ENCODE peak calls at places on chromosomes 12 and 14, in seven cellular contexts. P, I, D, Q, V, N and B are unnamed samples.

GRCh38 chr14:30994681-30995620 is 30.5 kb upstream of the AP4S1 start:
- DNase-seq in P (no peak), N (peak; percentile 26), V (no peak), Q (peak; percentile 33), I (no peak), D (no peak), B (no peak)

GRCh38 chr12:103632554-103633216 is 45.6 kb downstream of the STAB2 start:
- DNase-seq in P (peak; percentile 32), I (peak; percentile 19), Q (peak; percentile 93), D (peak; percentile 57), V (peak; percentile 87), N (peak; percentile 36), B (peak; percentile 82)

GRCh38 chr14:37090026-37090425 is 82.4 kb downstream of the SLC25A21 start:
- DNase-seq in N (no peak), V (no peak), I (no peak), P (no peak), D (no peak), Q (no peak), B (no peak)

GRCh38 chr14:75577090-75577489 is 1.3 kb upstream of the FLVCR2 start:
- DNase-seq in D (no peak), V (no peak), I (no peak), P (no peak), Q (no peak), N (no peak), B (no peak)

GRCh38 chr14:105141026-105141425 is 27.6 kb downstream of the JAG2 start:
- DNase-seq in N (no peak), V (no peak), P (no peak), D (no peak), I (no peak), Q (no peak), B (peak; percentile 1)

GRCh38 chr12:132171293-132171967 is 27.2 kb downstream of the NOC4L start:
- DNase-seq in N (no peak), D (no peak), V (no peak), Q (no peak), P (no peak), I (no peak), B (no peak)

GRCh38 chr12:84856156-84856900 is 56.3 kb downstream of the SLC6A15 start:
- DNase-seq in N (peak; percentile 6), Q (peak; percentile 53), P (no peak), I (no peak), D (no peak), V (no peak), B (no peak)

GRCh38 chr12:72228424-72228823 is 43.7 kb upstream of the TRHDE start:
- DNase-seq in D (no peak), I (no peak), P (no peak), Q (no peak), V (no peak), N (peak; percentile 15), B (no peak)

GRCh38 chr12:58041441-58041840 is 100.1 kb downstream of the ATP23 start:
- DNase-seq in D (no peak), I (no peak), Q (no peak), V (no peak), N (no peak), P (no peak), B (no peak)

GRCh38 chr14:85867450-85867849 is 337.5 kb downstream of the FLRT2 start:
- DNase-seq in V (peak; percentile 10), N (no peak), D (no peak), P (no peak), I (no peak), Q (peak; percentile 28), B (peak; percentile 19)

GRCh38 chr14:102321456-102322101 is 2.0 kb downstream of the ZNF839 start:
- DNase-seq in V (no peak), P (no peak), D (no peak), N (no peak), I (no peak), Q (no peak), B (no peak)

GRCh38 chr14:102319351-102320032 is at the start of gene ZNF839:
- DNase-seq in V (peak; percentile 90), I (peak; percentile 90), P (peak; percentile 61), D (peak; percentile 81), Q (peak; percentile 91), N (peak; percentile 90), B (peak; percentile 94)

GRCh38 chr14:102320033-102320660 is 601 bp downstream of the ZNF839 start:
- DNase-seq in Q (peak; percentile 32), P (no peak), N (peak; percentile 46), V (peak; percentile 57), I (peak; percentile 35), D (no peak), B (peak; percentile 28)

GRCh38 chr14:102318781-102319276 is 717 bp upstream of the ZNF839 start:
- DNase-seq in P (no peak), N (no peak), V (no peak), I (peak; percentile 29), Q (no peak), D (no peak), B (no peak)

GRCh38 chr14:102320671-102321455 is 1.3 kb downstream of the ZNF839 start:
- DNase-seq in V (no peak), I (no peak), Q (no peak), D (no peak), P (no peak), N (no peak), B (no peak)
- H3K4me3 ChIP-seq in V (peak overlapping the region; percentile 75), I (peak overlapping the region; percentile 73), Q (peak overlapping the region; percentile 96), D (peak overlapping the region; percentile 96), P (peak overlapping the region; percentile 89), N (peak overlapping the region; percentile 67), B (peak overlapping the region; percentile 77)

GRCh38 chr12:48122065-48122834 is 3.1 kb downstream of the PFKM start:
- DNase-seq in N (no peak), V (no peak), I (no peak), Q (peak; percentile 20), D (no peak), P (no peak), B (no peak)
- H3K4me3 ChIP-seq in N (no peak overlapping the region), V (no peak overlapping the region), I (no peak overlapping the region), Q (no peak overlapping the region), D (no peak overlapping the region), P (no peak overlapping the region), B (no peak overlapping the region)

GRCh38 chr14:89336338-89336737 is 80.7 kb downstream of the FOXN3 start:
- DNase-seq in Q (peak; percentile 33), D (no peak), P (no peak), V (peak; percentile 23), I (no peak), N (no peak), B (peak; percentile 36)
- H3K4me3 ChIP-seq in Q (no peak overlapping the region), D (no peak overlapping the region), P (no peak overlapping the region), V (no peak overlapping the region), I (no peak overlapping the region), N (no peak overlapping the region), B (no peak overlapping the region)

GRCh38 chr12:88303335-88303734 is 161.2 kb downstream of the TMTC3 start:
- DNase-seq in Q (no peak), P (no peak), V (no peak), D (no peak), I (no peak), N (no peak), B (no peak)
- H3K4me3 ChIP-seq in Q (no peak overlapping the region), P (no peak overlapping the region), V (no peak overlapping the region), D (no peak overlapping the region), I (no peak overlapping the region), N (no peak overlapping the region), B (no peak overlapping the region)

GRCh38 chr14:95522116-95522515 is 5.7 kb upstream of the SYNE3 start:
- DNase-seq in Q (no peak), P (no peak), V (no peak), I (no peak), D (no peak), N (no peak), B (no peak)

GRCh38 chr14:95524706-95525512 is 8.5 kb upstream of the SYNE3 start:
- DNase-seq in D (peak; percentile 41), I (no peak), Q (peak; percentile 44), P (no peak), V (peak; percentile 39), N (no peak), B (no peak)

GRCh38 chr14:95523818-95524448 is 7.5 kb upstream of the SYNE3 start:
- DNase-seq in V (peak; percentile 73), P (no peak), Q (no peak), I (no peak), D (no peak), N (peak; percentile 90), B (no peak)

GRCh38 chr14:95522556-95522955 is 6.1 kb upstream of the SYNE3 start:
- DNase-seq in Q (no peak), V (peak; percentile 39), I (no peak), D (no peak), P (no peak), N (no peak), B (no peak)

DNA sequence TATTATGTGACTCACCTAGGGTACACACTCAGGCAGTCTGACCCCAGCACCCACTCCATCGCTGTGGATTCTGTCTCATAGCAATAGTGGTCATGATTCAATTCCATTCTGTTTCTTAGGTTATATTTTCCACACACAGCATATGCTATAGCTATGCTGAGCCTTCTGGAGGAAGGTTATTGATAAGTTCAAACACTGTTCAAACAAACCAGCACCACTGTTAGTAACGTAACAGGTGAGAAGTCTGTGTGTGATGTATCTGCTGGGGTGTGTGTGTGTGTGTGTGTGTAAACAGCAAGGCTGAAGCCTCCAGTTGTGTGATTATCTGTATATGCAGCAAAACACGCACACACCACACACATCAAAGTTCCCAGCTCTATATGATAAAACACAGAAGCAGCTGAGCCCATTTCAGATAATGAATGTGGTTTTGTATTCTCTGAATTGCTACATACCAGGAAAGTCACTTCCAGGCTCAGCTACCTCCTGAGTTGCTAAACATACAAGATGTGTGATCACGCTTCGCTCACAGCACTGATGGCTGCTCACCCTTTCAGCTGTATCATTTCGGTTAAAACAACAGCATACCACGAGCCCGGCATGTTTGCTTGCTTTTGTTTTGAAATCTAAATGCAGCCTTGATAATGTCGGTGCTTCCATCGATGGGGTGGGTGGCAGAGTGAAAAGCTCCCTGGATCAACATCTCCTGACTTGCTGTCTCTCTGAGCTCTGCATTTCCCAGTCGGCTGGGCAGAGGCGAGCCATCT is 6.8 kb upstream of the SYNE3 start:
- DNase-seq in P (no peak), I (no peak), D (no peak), Q (peak; percentile 32), N (no peak), V (peak; percentile 66), B (no peak)
- H3K4me3 ChIP-seq in P (no peak overlapping the region), I (no peak overlapping the region), D (no peak overlapping the region), Q (no peak overlapping the region), N (no peak overlapping the region), V (peak overlapping the region; percentile 35), B (no peak overlapping the region)

DNA sequence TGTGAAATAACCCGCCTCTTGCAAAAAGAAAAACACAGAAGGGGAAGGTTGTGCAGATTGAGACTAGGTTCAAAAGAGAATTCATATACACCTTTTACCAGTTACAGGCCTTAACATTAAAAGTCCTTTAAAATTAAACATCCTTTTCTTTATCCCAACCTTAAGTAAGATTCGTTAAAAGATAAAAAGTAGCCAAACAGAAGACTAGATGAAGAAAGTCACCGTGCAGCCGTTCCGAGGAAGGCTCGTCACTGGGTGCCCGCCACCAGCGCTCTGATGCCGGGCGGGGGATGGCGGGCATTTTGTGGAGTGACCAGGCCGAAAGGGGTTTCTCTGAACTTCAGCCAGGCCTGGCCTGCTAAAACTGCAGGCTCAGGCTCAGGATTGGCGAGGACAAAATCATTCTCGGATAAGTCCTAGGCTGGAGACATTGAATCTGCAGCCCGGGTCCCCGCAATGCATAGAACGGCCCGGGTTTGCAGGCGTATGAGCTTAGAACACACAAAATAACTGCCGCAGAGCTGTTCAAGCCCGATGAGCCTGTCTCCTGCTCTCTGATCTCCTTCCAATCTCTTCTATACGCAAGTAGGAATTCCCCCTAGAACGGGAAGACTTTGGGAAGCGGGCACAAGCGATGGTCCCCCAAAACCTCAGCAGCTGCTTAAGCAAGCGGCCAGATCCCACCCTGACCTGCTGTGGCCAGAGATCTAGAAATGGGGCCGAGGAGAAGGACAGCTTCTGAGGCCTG is 1.3 kb downstream of the TBX5 start:
- DNase-seq in P (no peak), Q (no peak), V (no peak), I (no peak), N (peak; percentile 49), D (no peak), B (no peak)
- H3K4me3 ChIP-seq in P (peak overlapping the region; percentile 88), Q (no peak overlapping the region), V (no peak overlapping the region), I (peak overlapping the region; percentile 54), N (peak overlapping the region; percentile 86), D (no peak overlapping the region), B (peak overlapping the region; percentile 58)